ENCODE peak calls at places on chromosome 10, in nine cellular contexts. One of them, this sample, is unnamed.

GRCh38 chr10:123835575-123835974 is 56.0 kb downstream of the CPXM2 start:
- DNase-seq in neural progenitor cell: no peak
- DNase-seq in epithelial cell of esophagus: no peak
- DNase-seq in lower lobe of right lung: no peak
- DNase-seq in fibroblast of pulmonary artery: no peak
- DNase-seq in A549: no peak
- DNase-seq in brain microvascular endothelial cell: no peak
- DNase-seq in left lung: no peak
- DNase-seq in astrocyte of the spinal cord: no peak
- DNase-seq in this sample: no peak

GRCh38 chr10:62652114-62652513 is 152.4 kb upstream of the ADO start:
- DNase-seq in left lung: no peak
- DNase-seq in epithelial cell of esophagus: peak
- DNase-seq in lower lobe of right lung: no peak
- DNase-seq in brain microvascular endothelial cell: peak
- DNase-seq in A549: no peak
- DNase-seq in fibroblast of pulmonary artery: no peak
- DNase-seq in neural progenitor cell: no peak
- DNase-seq in astrocyte of the spinal cord: peak
- DNase-seq in this sample: peak

GRCh38 chr10:103881420-103882284 is 26.3 kb upstream of the SH3PXD2A start:
- DNase-seq in epithelial cell of esophagus: peak
- DNase-seq in neural progenitor cell: no peak
- DNase-seq in lower lobe of right lung: no peak
- DNase-seq in astrocyte of the spinal cord: no peak
- DNase-seq in left lung: no peak
- DNase-seq in brain microvascular endothelial cell: no peak
- DNase-seq in fibroblast of pulmonary artery: no peak
- DNase-seq in A549: no peak
- DNase-seq in this sample: no peak

GRCh38 chr10:132927824-132928223 is 14.5 kb downstream of the CFAP46 start:
- DNase-seq in neural progenitor cell: no peak
- DNase-seq in fibroblast of pulmonary artery: no peak
- DNase-seq in brain microvascular endothelial cell: no peak
- DNase-seq in epithelial cell of esophagus: no peak
- DNase-seq in A549: no peak
- DNase-seq in lower lobe of right lung: peak
- DNase-seq in astrocyte of the spinal cord: no peak
- DNase-seq in left lung: no peak
- DNase-seq in this sample: no peak

GRCh38 chr10:126242352-126243260 is 145.7 kb downstream of the ADAM12 start:
- DNase-seq in brain microvascular endothelial cell: peak
- DNase-seq in epithelial cell of esophagus: peak
- DNase-seq in A549: no peak
- DNase-seq in fibroblast of pulmonary artery: peak
- DNase-seq in astrocyte of the spinal cord: peak
- DNase-seq in left lung: no peak
- DNase-seq in lower lobe of right lung: no peak
- DNase-seq in neural progenitor cell: no peak
- DNase-seq in this sample: peak

GRCh38 chr10:9052767-9053166 is 998.3 kb downstream of the GATA3 start:
- DNase-seq in A549: no peak
- DNase-seq in left lung: no peak
- DNase-seq in epithelial cell of esophagus: peak
- DNase-seq in lower lobe of right lung: no peak
- DNase-seq in brain microvascular endothelial cell: no peak
- DNase-seq in neural progenitor cell: no peak
- DNase-seq in astrocyte of the spinal cord: no peak
- DNase-seq in fibroblast of pulmonary artery: no peak
- DNase-seq in this sample: no peak

GRCh38 chr10:17984056-17984455 is 32.3 kb downstream of the SLC39A12 start:
- DNase-seq in neural progenitor cell: no peak
- DNase-seq in fibroblast of pulmonary artery: peak
- DNase-seq in epithelial cell of esophagus: peak
- DNase-seq in A549: no peak
- DNase-seq in brain microvascular endothelial cell: no peak
- DNase-seq in astrocyte of the spinal cord: peak
- DNase-seq in left lung: no peak
- DNase-seq in lower lobe of right lung: no peak
- DNase-seq in this sample: peak

GRCh38 chr10:86538547-86538946 is 17.0 kb upstream of the WAPL start:
- DNase-seq in fibroblast of pulmonary artery: no peak
- DNase-seq in neural progenitor cell: no peak
- DNase-seq in A549: no peak
- DNase-seq in brain microvascular endothelial cell: no peak
- DNase-seq in left lung: no peak
- DNase-seq in lower lobe of right lung: peak
- DNase-seq in epithelial cell of esophagus: no peak
- DNase-seq in astrocyte of the spinal cord: no peak
- DNase-seq in this sample: no peak

GRCh38 chr10:75654171-75654772 is 222.8 kb downstream of the LRMDA start:
- DNase-seq in brain microvascular endothelial cell: no peak
- DNase-seq in left lung: no peak
- DNase-seq in astrocyte of the spinal cord: peak
- DNase-seq in fibroblast of pulmonary artery: peak
- DNase-seq in epithelial cell of esophagus: peak
- DNase-seq in neural progenitor cell: no peak
- DNase-seq in lower lobe of right lung: no peak
- DNase-seq in A549: no peak
- DNase-seq in this sample: no peak

GRCh38 chr10:31731711-31732110 is 196.9 kb downstream of the ARHGAP12 start:
- DNase-seq in brain microvascular endothelial cell: no peak
- DNase-seq in A549: no peak
- DNase-seq in left lung: no peak
- DNase-seq in fibroblast of pulmonary artery: no peak
- DNase-seq in lower lobe of right lung: no peak
- DNase-seq in astrocyte of the spinal cord: no peak
- DNase-seq in epithelial cell of esophagus: no peak
- DNase-seq in neural progenitor cell: no peak
- DNase-seq in this sample: no peak

DNA sequence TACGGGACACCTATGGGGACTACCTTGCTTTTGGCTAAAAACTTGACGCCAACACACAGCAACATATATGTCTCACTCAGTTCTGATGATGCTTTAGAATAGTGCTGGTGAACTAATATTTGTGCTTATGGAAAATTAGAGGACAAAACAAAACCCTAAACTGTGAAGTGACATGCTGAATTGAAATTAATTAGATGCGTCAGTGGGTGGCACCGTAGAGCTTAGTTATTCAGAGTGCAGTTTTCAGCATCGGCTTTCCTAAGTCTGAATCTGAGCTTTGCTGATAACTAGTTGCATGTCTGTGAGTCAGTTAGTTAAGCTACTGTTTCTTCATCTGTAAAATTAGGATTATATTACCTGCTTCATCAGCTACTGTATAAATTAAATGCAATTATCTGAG is 245.0 kb upstream of the SORCS1 start:
- DNase-seq in left lung: no peak
- DNase-seq in astrocyte of the spinal cord: peak
- DNase-seq in brain microvascular endothelial cell: peak
- DNase-seq in A549: no peak
- DNase-seq in epithelial cell of esophagus: peak
- DNase-seq in neural progenitor cell: peak
- DNase-seq in fibroblast of pulmonary artery: peak
- DNase-seq in lower lobe of right lung: no peak
- DNase-seq in this sample: peak
- TF ChIP-seq CTCF in left lung: no peak
- TF ChIP-seq CTCF in astrocyte of the spinal cord: no peak
- TF ChIP-seq CTCF in brain microvascular endothelial cell: peak
- TF ChIP-seq CTCF in A549: no peak
- TF ChIP-seq CTCF in epithelial cell of esophagus: peak
- TF ChIP-seq CTCF in neural progenitor cell: peak
- TF ChIP-seq CTCF in fibroblast of pulmonary artery: peak
- TF ChIP-seq CTCF in lower lobe of right lung: peak
- TF ChIP-seq CTCF in this sample: peak

GRCh38 chr10:114437456-114438292 is 33.4 kb upstream of the AFAP1L2 start:
- DNase-seq in lower lobe of right lung: no peak
- DNase-seq in left lung: no peak
- DNase-seq in A549: peak
- DNase-seq in fibroblast of pulmonary artery: peak
- DNase-seq in neural progenitor cell: peak
- DNase-seq in brain microvascular endothelial cell: no peak
- DNase-seq in astrocyte of the spinal cord: peak
- DNase-seq in epithelial cell of esophagus: peak
- DNase-seq in this sample: peak
- TF ChIP-seq CTCF in lower lobe of right lung: peak
- TF ChIP-seq CTCF in left lung: peak
- TF ChIP-seq CTCF in A549: peak
- TF ChIP-seq CTCF in fibroblast of pulmonary artery: peak
- TF ChIP-seq CTCF in neural progenitor cell: peak
- TF ChIP-seq CTCF in brain microvascular endothelial cell: peak
- TF ChIP-seq CTCF in astrocyte of the spinal cord: peak
- TF ChIP-seq CTCF in epithelial cell of esophagus: peak
- TF ChIP-seq CTCF in this sample: peak

GRCh38 chr10:116566932-116567331 is 21.2 kb downstream of the PNLIP start:
- DNase-seq in lower lobe of right lung: no peak
- DNase-seq in left lung: no peak
- DNase-seq in brain microvascular endothelial cell: no peak
- DNase-seq in fibroblast of pulmonary artery: no peak
- DNase-seq in astrocyte of the spinal cord: no peak
- DNase-seq in epithelial cell of esophagus: no peak
- DNase-seq in A549: no peak
- DNase-seq in neural progenitor cell: no peak
- DNase-seq in this sample: no peak
- TF ChIP-seq CTCF in lower lobe of right lung: no peak
- TF ChIP-seq CTCF in left lung: no peak
- TF ChIP-seq CTCF in brain microvascular endothelial cell: no peak
- TF ChIP-seq CTCF in fibroblast of pulmonary artery: no peak
- TF ChIP-seq CTCF in astrocyte of the spinal cord: no peak
- TF ChIP-seq CTCF in epithelial cell of esophagus: no peak
- TF ChIP-seq CTCF in A549: no peak
- TF ChIP-seq CTCF in neural progenitor cell: no peak
- TF ChIP-seq CTCF in this sample: no peak

GRCh38 chr10:35600193-35600592 is 4.9 kb upstream of the GJD4 start:
- DNase-seq in fibroblast of pulmonary artery: peak
- DNase-seq in lower lobe of right lung: no peak
- DNase-seq in astrocyte of the spinal cord: no peak
- DNase-seq in neural progenitor cell: no peak
- DNase-seq in left lung: no peak
- DNase-seq in brain microvascular endothelial cell: no peak
- DNase-seq in epithelial cell of esophagus: no peak
- DNase-seq in A549: no peak
- DNase-seq in this sample: no peak
- TF ChIP-seq CTCF in fibroblast of pulmonary artery: peak
- TF ChIP-seq CTCF in lower lobe of right lung: no peak
- TF ChIP-seq CTCF in astrocyte of the spinal cord: no peak
- TF ChIP-seq CTCF in neural progenitor cell: peak
- TF ChIP-seq CTCF in left lung: no peak
- TF ChIP-seq CTCF in brain microvascular endothelial cell: peak
- TF ChIP-seq CTCF in epithelial cell of esophagus: no peak
- TF ChIP-seq CTCF in A549: no peak
- TF ChIP-seq CTCF in this sample: peak

GRCh38 chr10:83806716-83807115 is 332.6 kb upstream of the GHITM start:
- DNase-seq in epithelial cell of esophagus: no peak
- DNase-seq in astrocyte of the spinal cord: no peak
- DNase-seq in lower lobe of right lung: no peak
- DNase-seq in neural progenitor cell: no peak
- DNase-seq in fibroblast of pulmonary artery: no peak
- DNase-seq in A549: no peak
- DNase-seq in brain microvascular endothelial cell: no peak
- DNase-seq in left lung: no peak
- DNase-seq in this sample: no peak

DNA sequence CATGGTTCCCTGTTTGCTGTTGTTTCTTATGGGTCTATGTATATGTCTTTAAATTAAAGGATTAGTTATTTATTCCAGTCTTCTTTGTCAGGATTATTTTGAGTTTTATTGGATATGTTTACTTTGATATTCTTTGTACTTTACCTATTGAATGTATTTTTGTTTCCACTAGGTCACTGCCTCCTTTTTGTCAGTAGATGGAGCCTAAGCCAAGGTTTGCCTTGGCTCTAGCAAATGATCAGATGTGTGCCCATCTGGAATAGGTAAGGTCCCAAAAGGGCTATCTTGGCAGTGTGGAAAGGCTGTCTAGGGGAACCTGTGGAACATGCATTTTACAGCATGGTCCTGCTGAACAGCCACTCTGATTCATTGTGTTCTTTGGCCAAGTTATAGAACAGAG is 337.3 kb upstream of the GHITM start:
- DNase-seq in A549: no peak
- DNase-seq in epithelial cell of esophagus: no peak
- DNase-seq in lower lobe of right lung: no peak
- DNase-seq in astrocyte of the spinal cord: no peak
- DNase-seq in fibroblast of pulmonary artery: no peak
- DNase-seq in left lung: no peak
- DNase-seq in brain microvascular endothelial cell: no peak
- DNase-seq in neural progenitor cell: peak
- DNase-seq in this sample: no peak
- TF ChIP-seq CTCF in A549: no peak
- TF ChIP-seq CTCF in epithelial cell of esophagus: peak
- TF ChIP-seq CTCF in lower lobe of right lung: no peak
- TF ChIP-seq CTCF in astrocyte of the spinal cord: no peak
- TF ChIP-seq CTCF in fibroblast of pulmonary artery: no peak
- TF ChIP-seq CTCF in left lung: no peak
- TF ChIP-seq CTCF in brain microvascular endothelial cell: no peak
- TF ChIP-seq CTCF in neural progenitor cell: peak
- TF ChIP-seq CTCF in this sample: no peak

GRCh38 chr10:71962915-71963314 is 1.3 kb upstream of the CHST3 start:
- DNase-seq in astrocyte of the spinal cord: no peak
- DNase-seq in neural progenitor cell: no peak
- DNase-seq in epithelial cell of esophagus: no peak
- DNase-seq in left lung: no peak
- DNase-seq in lower lobe of right lung: no peak
- DNase-seq in fibroblast of pulmonary artery: no peak
- DNase-seq in A549: no peak
- DNase-seq in brain microvascular endothelial cell: no peak
- DNase-seq in this sample: no peak

GRCh38 chr10:71961831-71962230 is 2.4 kb upstream of the CHST3 start:
- DNase-seq in epithelial cell of esophagus: no peak
- DNase-seq in A549: no peak
- DNase-seq in lower lobe of right lung: no peak
- DNase-seq in fibroblast of pulmonary artery: no peak
- DNase-seq in brain microvascular endothelial cell: no peak
- DNase-seq in neural progenitor cell: no peak
- DNase-seq in left lung: no peak
- DNase-seq in astrocyte of the spinal cord: no peak
- DNase-seq in this sample: no peak

GRCh38 chr10:71952745-71953144 is 11.4 kb upstream of the CHST3 start:
- DNase-seq in left lung: no peak
- DNase-seq in fibroblast of pulmonary artery: no peak
- DNase-seq in A549: no peak
- DNase-seq in epithelial cell of esophagus: peak
- DNase-seq in neural progenitor cell: no peak
- DNase-seq in brain microvascular endothelial cell: no peak
- DNase-seq in astrocyte of the spinal cord: no peak
- DNase-seq in lower lobe of right lung: no peak
- DNase-seq in this sample: no peak

GRCh38 chr10:71959526-71959925 is 4.7 kb upstream of the CHST3 start:
- DNase-seq in astrocyte of the spinal cord: no peak
- DNase-seq in A549: no peak
- DNase-seq in brain microvascular endothelial cell: no peak
- DNase-seq in left lung: no peak
- DNase-seq in neural progenitor cell: no peak
- DNase-seq in lower lobe of right lung: no peak
- DNase-seq in epithelial cell of esophagus: peak
- DNase-seq in fibroblast of pulmonary artery: no peak
- DNase-seq in this sample: no peak

GRCh38 chr10:71957546-71958275 is 6.5 kb upstream of the CHST3 start:
- DNase-seq in A549: no peak
- DNase-seq in neural progenitor cell: no peak
- DNase-seq in fibroblast of pulmonary artery: no peak
- DNase-seq in left lung: no peak
- DNase-seq in brain microvascular endothelial cell: no peak
- DNase-seq in lower lobe of right lung: no peak
- DNase-seq in astrocyte of the spinal cord: no peak
- DNase-seq in epithelial cell of esophagus: no peak
- DNase-seq in this sample: no peak
- TF ChIP-seq CTCF in A549: peak
- TF ChIP-seq CTCF in neural progenitor cell: peak
- TF ChIP-seq CTCF in fibroblast of pulmonary artery: peak
- TF ChIP-seq CTCF in left lung: no peak
- TF ChIP-seq CTCF in brain microvascular endothelial cell: peak
- TF ChIP-seq CTCF in lower lobe of right lung: no peak
- TF ChIP-seq CTCF in astrocyte of the spinal cord: peak
- TF ChIP-seq CTCF in epithelial cell of esophagus: no peak
- TF ChIP-seq CTCF in this sample: peak